ENCODE peak calls at places on chromosomes 13 and 19, in four cellular contexts. O is GM12878, W is K562, X is H1. Q is an unnamed sample.

GRCh38 chr13:106449096-106449495 is 86.4 kb downstream of the EFNB2 start:
- DNase-seq in O (no peak), W (no peak), X (no peak), Q (no peak)

GRCh38 chr13:94093652-94094310 is 385.7 kb downstream of the DCT start:
- DNase-seq in O (no peak), W (no peak), X (no peak), Q (no peak)

GRCh38 chr13:109816112-109816978 is 30.0 kb upstream of the IRS2 start:
- DNase-seq in O (no peak), W (no peak), X (no peak), Q (no peak)

GRCh38 chr19:34732548-34733255 is 1.3 kb upstream of the ZNF181 start:
- DNase-seq in O (no peak), W (peak; percentile 73), X (peak; percentile 48), Q (no peak)

GRCh38 chr13:109123971-109124370 is 494.6 kb downstream of the MYO16 start:
- DNase-seq in O (no peak), W (no peak), X (no peak), Q (no peak)

GRCh38 chr13:95191821-95192220 is 109.4 kb downstream of the ABCC4 start:
- DNase-seq in O (peak; percentile 45), W (peak; percentile 68), X (peak; percentile 97), Q (peak; percentile 60)

GRCh38 chr13:99190147-99190985 is 10.3 kb upstream of the UBAC2 start:
- DNase-seq in O (no peak), W (no peak), X (no peak), Q (no peak)

GRCh38 chr19:11581740-11582139 is 4.3 kb upstream of the ACP5 start:
- DNase-seq in O (peak; percentile 96), W (peak; percentile 27), X (no peak), Q (no peak)

GRCh38 chr13:51614350-51614786 is 30.1 kb downstream of the WDFY2 start:
- DNase-seq in O (peak; percentile 56), W (no peak), X (no peak), Q (no peak)

DNA sequence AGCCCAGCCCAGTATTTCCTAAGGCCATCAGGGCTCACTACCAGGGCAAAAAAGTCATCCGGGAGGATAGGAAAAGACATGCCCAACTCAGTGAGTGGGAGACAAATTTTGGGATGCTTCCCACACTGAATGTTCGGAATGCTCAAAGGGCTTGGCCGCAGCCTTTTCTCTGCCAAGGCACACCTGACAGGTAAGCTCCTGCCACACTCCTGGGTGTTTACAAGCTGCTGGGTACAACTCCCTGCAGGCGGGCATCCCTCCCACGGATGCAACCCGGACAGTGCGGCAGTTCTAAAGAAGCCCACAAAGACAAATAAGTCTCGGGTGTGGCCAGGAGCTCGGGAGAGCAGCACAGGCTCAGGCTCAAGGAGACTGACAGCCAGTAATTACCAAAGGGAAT is 28.1 kb downstream of the SLC7A1 start:
- DNase-seq in O (no peak), W (no peak), X (no peak), Q (no peak)
- TF ChIP-seq JUND in O (no peak), W (no peak), X (no peak), Q (no peak)

DNA sequence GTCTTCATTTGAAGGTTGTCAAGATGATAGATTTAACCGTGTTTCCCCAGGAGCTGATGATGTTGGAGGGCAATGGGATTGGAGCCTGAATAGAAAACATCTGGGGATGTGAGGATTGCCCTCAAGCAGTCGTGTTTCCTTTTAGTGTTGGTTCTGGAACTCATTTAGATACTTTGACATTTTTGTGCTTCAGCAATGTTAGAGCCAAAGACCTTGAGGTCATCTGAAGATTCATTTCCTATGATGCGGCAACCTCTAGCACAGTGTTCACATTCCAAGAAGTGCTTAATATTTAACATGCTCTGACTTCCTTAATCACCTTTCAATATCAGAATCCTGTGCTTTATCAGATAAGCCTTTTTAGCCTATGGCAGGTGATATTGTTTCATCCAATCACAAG is 82.7 kb downstream of the SLC10A2 start:
- DNase-seq in O (no peak), W (no peak), X (no peak), Q (no peak)
- TF ChIP-seq JUND in O (no peak), W (no peak), X (no peak), Q (no peak)

DNA sequence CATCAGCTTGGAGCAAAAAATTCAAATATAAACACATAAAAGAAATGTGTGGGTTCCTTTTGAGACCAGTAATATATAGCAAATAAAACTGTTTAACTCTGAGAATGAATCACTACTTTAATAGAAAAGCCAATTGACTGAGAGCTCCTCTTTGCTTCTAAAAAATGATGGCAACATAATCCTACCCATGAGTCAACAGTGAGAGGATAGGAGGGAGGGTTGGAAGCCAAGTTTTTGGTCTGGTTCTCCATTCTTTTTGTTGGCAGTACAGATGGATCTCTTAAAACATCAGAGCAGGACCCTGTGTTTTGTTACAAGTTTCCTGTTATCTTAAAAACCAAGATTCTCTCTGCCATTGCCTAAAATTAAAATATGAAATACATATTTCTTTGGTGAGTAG is 50.0 kb upstream of the POSTN start:
- DNase-seq in O (no peak), W (no peak), X (no peak), Q (no peak)
- TF ChIP-seq JUND in O (no peak), W (no peak), X (no peak), Q (no peak)

DNA sequence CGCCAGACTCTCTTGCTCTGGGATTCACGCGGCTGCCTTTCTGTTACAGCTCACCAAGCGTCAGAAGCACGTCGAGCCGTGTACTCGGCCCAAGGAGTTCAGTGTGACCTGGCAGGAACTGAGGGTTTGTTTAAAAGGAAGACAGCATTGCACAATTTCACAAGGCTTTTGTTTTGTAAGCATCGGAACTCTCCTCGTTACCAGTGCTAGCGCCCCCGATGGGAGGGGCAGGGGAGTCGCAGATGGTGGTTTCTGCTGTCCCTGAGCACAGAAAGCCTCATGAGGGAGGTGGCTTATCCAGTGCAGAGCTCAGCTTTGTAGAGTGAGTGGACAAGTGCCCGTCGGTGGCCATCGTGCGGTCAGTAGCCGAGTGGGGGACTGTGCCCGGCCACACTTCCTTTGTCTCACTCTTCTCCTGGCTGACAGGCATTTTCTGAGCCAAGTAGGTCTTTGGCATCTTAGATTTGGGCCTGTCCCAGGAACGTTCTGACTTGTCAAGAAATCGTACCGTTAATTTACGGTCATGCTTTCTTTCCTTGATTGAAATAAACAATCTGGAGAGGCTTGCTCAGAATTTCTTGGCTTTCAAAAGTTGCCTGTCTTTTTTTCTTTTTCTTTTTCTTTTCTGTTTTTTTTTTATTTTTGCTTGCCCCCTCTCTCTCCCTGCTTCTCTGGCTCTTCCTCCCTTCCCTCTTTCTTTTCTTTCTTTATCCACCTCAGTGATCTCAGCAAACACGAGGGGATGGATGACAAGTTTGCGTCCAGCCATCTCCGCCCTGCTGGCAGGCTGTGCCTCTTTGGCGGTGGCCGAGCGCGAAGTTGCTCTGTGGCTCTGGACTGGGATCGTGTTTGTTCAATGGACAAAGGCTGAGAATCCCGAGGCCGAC is 7.7 kb downstream of the KDM4B start:
- DNase-seq in O (no peak), W (no peak), X (peak; percentile 70), Q (peak; percentile 97)
- TF ChIP-seq JUND in O (no peak), W (no peak), X (no peak), Q (no peak)

DNA sequence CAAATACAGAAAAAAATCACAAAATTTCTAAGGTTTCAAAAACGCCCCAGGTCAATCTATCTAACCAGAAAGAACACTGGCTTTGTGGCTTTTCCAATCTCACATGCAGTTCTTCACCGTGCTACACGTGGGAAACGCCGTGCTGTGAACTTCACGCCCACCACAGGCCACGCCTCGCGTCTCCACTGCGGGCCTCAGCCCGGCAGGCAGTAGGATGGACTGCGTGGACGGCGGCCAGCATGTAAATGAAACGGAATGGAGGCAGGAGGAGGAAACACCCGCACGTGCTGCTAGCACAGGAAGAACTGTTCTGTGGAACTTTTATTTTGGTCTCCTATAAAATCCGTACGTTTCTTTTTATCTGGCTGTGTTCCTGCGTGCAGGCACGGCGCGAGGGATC is 23.8 kb downstream of the ZNF787 start:
- DNase-seq in O (no peak), W (no peak), X (no peak), Q (no peak)
- TF ChIP-seq JUND in O (no peak), W (no peak), X (no peak), Q (no peak)

GRCh38 chr13:68982961-68983619 is 1124.5 kb upstream of the ATXN8OS start:
- DNase-seq in O (no peak), W (no peak), X (no peak), Q (no peak)
- TF ChIP-seq JUND in O (no peak), W (no peak), X (no peak), Q (no peak)

DNA sequence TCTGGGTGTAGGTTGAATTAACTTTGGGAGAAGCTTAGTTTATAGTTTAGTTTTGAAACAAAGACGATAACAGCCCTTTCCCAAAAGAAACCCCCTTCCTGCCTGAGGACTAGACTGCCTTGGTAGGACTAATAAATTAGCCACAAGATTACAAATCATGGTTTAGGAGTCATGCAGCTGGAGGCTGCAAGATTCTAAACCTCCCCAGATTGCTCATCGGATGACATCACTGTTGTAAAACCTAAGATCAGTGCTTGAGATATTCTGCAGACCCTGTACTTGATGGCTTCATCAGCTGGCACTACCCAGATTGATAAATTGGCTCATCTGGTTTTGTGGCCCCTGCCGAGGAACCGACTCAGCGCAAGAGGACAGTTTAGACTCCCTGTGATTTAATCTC is 35.9 kb upstream of the MPHOSPH8 start:
- DNase-seq in O (no peak), W (no peak), X (no peak), Q (no peak)
- TF ChIP-seq JUND in O (no peak), W (no peak), X (no peak), Q (no peak)

GRCh38 chr19:58088521-58089052 is 9.4 kb downstream of the ZSCAN18 start:
- DNase-seq in O (no peak), W (no peak), X (no peak), Q (no peak)

GRCh38 chr19:58089846-58090245 is 8.2 kb downstream of the ZSCAN18 start:
- DNase-seq in O (no peak), W (no peak), X (no peak), Q (no peak)

GRCh38 chr19:58093071-58093470 is 5.0 kb downstream of the ZSCAN18 start:
- DNase-seq in O (no peak), W (no peak), X (no peak), Q (no peak)

GRCh38 chr19:58095328-58095727 is 2.7 kb downstream of the ZSCAN18 start:
- DNase-seq in O (no peak), W (no peak), X (no peak), Q (no peak)

GRCh38 chr19:58091251-58091995 is 6.6 kb downstream of the ZSCAN18 start:
- DNase-seq in O (no peak), W (no peak), X (no peak), Q (no peak)
- TF ChIP-seq JUND in O (no peak), W (no peak), X (no peak), Q (no peak)

GRCh38 chr19:16337809-16338469 is 13.3 kb downstream of the KLF2 start:
- DNase-seq in O (no peak), W (no peak), X (no peak), Q (no peak)
- TF ChIP-seq JUND in O (no peak), W (no peak), X (no peak), Q (no peak)

Q was measured in T47D.